ENCODE peak calls at places on chromosome 14, in eight cellular contexts. E, N, J, S, W, Q, B and P are unnamed samples.

GRCh38 chr14:33805593-33805992 is 145.3 kb downstream of the EGLN3 start:
- DNase-seq in E (no peak), N (no peak), J (no peak), S (no peak), W (no peak), Q (no peak), B (no peak), P (no peak)

GRCh38 chr14:69500736-69501135 is 16.2 kb downstream of the PLEKHD1 start:
- DNase-seq in E (no peak), N (no peak), J (no peak), S (no peak), W (no peak), Q (no peak), B (no peak), P (peak)

GRCh38 chr14:60565211-60565610 is 56.3 kb downstream of the SIX6 start:
- DNase-seq in E (no peak), N (no peak), J (no peak), S (no peak), W (peak), Q (no peak), B (no peak), P (no peak)

GRCh38 chr14:70646705-70647104 is 5.0 kb downstream of the TTC9 start:
- DNase-seq in E (no peak), N (peak), J (no peak), S (no peak), W (no peak), Q (no peak), B (no peak), P (no peak)

GRCh38 chr14:56294125-56294524 is 175.9 kb downstream of the PELI2 start:
- DNase-seq in E (no peak), N (peak), J (no peak), S (no peak), W (no peak), Q (no peak), B (no peak), P (no peak)

GRCh38 chr14:103737432-103738045 is 21.9 kb downstream of the ZFYVE21 start:
- DNase-seq in E (no peak), N (no peak), J (no peak), S (no peak), W (no peak), Q (no peak), B (no peak), P (peak)

GRCh38 chr14:54652188-54652889 is 85.4 kb downstream of the SAMD4A start:
- DNase-seq in E (peak), N (peak), J (no peak), S (no peak), W (peak), Q (peak), B (no peak), P (no peak)

GRCh38 chr14:60331201-60332045 is 82.4 kb downstream of the PPM1A start:
- DNase-seq in E (peak), N (peak), J (peak), S (peak), W (peak), Q (peak), B (peak), P (peak)

GRCh38 chr14:22179190-22179589 is 409.8 kb downstream of the DAD1 start:
- DNase-seq in E (no peak), N (no peak), J (no peak), S (no peak), W (no peak), Q (no peak), B (no peak), P (no peak)

GRCh38 chr14:77376380-77376770 is 519 bp downstream of the TMED8 start:
- DNase-seq in E (peak), N (peak), J (peak), S (no peak), W (peak), Q (peak), B (peak), P (peak)

GRCh38 chr14:33855672-33856071 is 95.2 kb downstream of the EGLN3 start:
- DNase-seq in E (no peak), N (peak), J (no peak), S (no peak), W (no peak), Q (no peak), B (no peak), P (no peak)

GRCh38 chr14:54087376-54087775 is 130.8 kb upstream of the BMP4 start:
- DNase-seq in E (no peak), N (no peak), J (no peak), S (no peak), W (no peak), Q (no peak), B (no peak), P (no peak)

GRCh38 chr14:89265229-89265628 is 151.8 kb downstream of the FOXN3 start:
- DNase-seq in E (no peak), N (no peak), J (no peak), S (no peak), W (no peak), Q (no peak), B (peak), P (no peak)

GRCh38 chr14:69055125-69055524 is 76.0 kb upstream of the ACTN1 start:
- DNase-seq in E (no peak), N (no peak), J (no peak), S (no peak), W (peak), Q (peak), B (no peak), P (no peak)

GRCh38 chr14:61603736-61604135 is 91.6 kb upstream of the HIF1A start:
- DNase-seq in E (no peak), N (no peak), J (no peak), S (no peak), W (no peak), Q (no peak), B (no peak), P (no peak)

GRCh38 chr14:87059060-87059827 is 933.7 kb downstream of the GALC start:
- DNase-seq in E (no peak), N (no peak), J (no peak), S (no peak), W (no peak), Q (no peak), B (no peak), P (no peak)

DNA sequence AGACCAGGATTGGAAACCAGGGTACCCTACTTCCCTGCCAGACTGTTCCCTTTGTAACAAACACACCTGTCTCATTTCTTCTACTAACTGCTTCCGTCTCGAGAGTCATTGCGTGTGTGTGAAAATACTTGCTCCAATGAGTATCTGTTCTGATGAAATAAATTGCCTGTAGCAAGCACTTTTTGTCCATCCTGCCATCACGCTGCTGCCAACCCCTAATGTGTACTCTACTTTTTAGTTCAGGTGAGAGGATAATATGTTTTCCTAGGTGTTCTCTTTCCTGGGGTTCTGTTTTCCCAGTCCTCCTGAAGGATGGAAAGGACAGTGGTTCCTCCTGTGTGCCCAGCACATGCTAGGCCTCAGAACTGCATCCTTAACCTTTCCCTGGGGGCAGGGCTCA is 1.0 kb downstream of the TUNAR start:
- DNase-seq in E (no peak), N (no peak), J (no peak), S (no peak), W (no peak), Q (no peak), B (no peak), P (no peak)
- H3K4me3 ChIP-seq in E (no peak), N (peak), J (peak), S (no peak), W (no peak), Q (no peak), B (no peak), P (no peak)

GRCh38 chr14:95523051-95523817 is 6.8 kb upstream of the SYNE3 start:
- DNase-seq in E (no peak), N (no peak), J (no peak), S (no peak), W (no peak), Q (no peak), B (peak), P (no peak)
- H3K4me3 ChIP-seq in E (no peak), N (no peak), J (no peak), S (no peak), W (no peak), Q (no peak), B (peak), P (no peak)

DNA sequence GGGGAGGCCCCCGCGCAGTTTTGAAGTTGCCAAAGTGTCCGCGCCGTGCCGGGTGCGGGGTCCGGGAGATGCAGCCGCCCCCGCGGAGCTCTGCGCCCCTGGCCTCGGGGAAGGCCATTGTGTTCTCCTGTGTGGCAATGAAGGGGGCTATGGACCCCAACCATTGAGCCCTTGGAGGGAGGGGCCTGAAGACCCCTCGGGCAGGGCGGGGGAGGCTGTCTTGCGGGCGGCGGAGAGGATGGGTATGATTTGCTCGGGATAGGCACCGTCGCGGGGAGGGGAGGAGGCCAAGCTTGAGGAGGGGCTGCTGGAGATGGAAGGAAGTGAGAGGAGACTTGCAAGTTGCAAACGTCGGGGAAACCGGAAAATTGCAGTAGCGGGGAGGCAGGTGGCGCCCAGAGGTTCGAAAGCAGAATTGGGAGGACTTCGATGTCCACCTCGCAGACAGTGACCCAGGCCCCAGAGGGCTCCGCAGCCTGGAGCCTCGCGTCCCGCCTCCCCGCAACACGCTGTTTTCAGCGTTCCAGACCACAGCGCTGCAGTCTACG is 25.4 kb downstream of the BCL11B start:
- DNase-seq in E (no peak), N (peak), J (no peak), S (no peak), W (no peak), Q (no peak), B (peak), P (peak)
- H3K4me3 ChIP-seq in E (no peak), N (peak), J (no peak), S (no peak), W (no peak), Q (no peak), B (peak), P (no peak)

GRCh38 chr14:100159865-100160533 is 554 bp upstream of the DEGS2 start:
- DNase-seq in E (no peak), N (peak), J (no peak), S (no peak), W (no peak), Q (no peak), B (no peak), P (no peak)
- H3K4me3 ChIP-seq in E (peak), N (peak), J (peak), S (peak), W (no peak), Q (no peak), B (peak), P (peak)

GRCh38 chr14:67940476-67940875 is 120.9 kb downstream of the RAD51B start:
- DNase-seq in E (no peak), N (no peak), J (no peak), S (no peak), W (peak), Q (no peak), B (no peak), P (no peak)
- H3K4me3 ChIP-seq in E (no peak), N (no peak), J (no peak), S (no peak), W (peak), Q (no peak), B (no peak), P (no peak)

GRCh38 chr14:92542766-92543554 is 29.4 kb downstream of the RIN3 start:
- DNase-seq in E (no peak), N (no peak), J (no peak), S (no peak), W (no peak), Q (no peak), B (no peak), P (no peak)

GRCh38 chr14:92546347-92547053 is 32.9 kb downstream of the RIN3 start:
- DNase-seq in E (no peak), N (no peak), J (no peak), S (no peak), W (peak), Q (peak), B (no peak), P (no peak)

GRCh38 chr14:92540472-92541048 is 27.0 kb downstream of the RIN3 start:
- DNase-seq in E (peak), N (peak), J (no peak), S (no peak), W (peak), Q (peak), B (no peak), P (no peak)

GRCh38 chr14:92539875-92540274 is 26.3 kb downstream of the RIN3 start:
- DNase-seq in E (no peak), N (no peak), J (no peak), S (no peak), W (no peak), Q (peak), B (no peak), P (peak)

DNA sequence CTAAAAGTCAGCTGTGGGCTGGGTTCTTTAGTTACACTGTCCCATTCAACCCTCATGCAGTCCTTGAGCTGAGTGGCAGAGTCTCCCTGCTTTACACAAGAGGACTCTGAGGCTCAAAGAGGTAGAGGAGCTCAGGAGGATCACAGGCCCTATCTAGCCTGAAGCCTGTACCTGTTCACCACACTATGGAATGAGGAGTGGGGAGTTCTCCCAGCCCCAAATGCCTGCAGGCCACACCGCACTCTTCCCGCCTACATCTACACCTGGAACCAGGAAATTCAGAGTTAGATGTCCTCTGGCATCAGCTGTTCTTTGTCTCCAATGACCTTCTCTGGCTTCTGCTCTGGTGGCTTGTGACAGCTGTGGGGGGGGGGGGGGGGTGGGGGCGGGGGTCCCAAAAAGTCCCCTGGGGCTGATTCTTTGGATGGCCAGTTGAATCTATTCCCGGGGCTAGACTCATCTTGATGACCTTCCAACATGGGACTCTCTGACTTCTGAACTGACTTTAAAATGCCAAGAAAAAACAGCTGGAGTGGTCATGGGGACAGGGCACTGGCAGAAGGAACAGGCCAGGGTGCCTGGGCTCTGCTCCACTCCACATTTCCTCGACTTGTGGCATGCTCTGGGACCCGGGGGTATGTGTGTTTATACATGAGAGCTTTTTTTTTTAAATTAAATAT is 30.6 kb downstream of the RIN3 start:
- DNase-seq in E (no peak), N (no peak), J (no peak), S (no peak), W (no peak), Q (no peak), B (no peak), P (no peak)
- H3K4me3 ChIP-seq in E (no peak), N (no peak), J (no peak), S (no peak), W (no peak), Q (no peak), B (no peak), P (no peak)

DNA sequence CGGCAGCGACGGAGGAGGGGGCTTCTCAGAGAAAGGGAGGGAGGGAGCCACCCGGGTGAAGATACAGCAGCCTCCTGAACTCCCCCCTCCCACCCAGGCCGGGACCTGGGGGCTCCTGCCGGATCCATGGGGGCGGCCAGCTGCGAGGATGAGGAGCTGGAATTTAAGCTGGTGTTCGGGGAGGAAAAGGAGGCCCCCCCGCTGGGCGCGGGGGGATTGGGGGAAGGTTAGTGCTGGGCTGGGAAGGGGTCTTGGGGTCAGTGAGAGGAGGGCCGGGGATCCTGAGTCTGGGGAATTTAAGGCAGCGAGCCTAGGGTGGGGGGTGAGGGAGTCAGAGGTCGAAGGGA is 204 bp downstream of the NFATC4 start:
- DNase-seq in E (no peak), N (peak), J (no peak), S (peak), W (no peak), Q (peak), B (no peak), P (no peak)
- H3K4me3 ChIP-seq in E (peak), N (peak), J (peak), S (peak), W (peak), Q (peak), B (peak), P (peak)

DNA sequence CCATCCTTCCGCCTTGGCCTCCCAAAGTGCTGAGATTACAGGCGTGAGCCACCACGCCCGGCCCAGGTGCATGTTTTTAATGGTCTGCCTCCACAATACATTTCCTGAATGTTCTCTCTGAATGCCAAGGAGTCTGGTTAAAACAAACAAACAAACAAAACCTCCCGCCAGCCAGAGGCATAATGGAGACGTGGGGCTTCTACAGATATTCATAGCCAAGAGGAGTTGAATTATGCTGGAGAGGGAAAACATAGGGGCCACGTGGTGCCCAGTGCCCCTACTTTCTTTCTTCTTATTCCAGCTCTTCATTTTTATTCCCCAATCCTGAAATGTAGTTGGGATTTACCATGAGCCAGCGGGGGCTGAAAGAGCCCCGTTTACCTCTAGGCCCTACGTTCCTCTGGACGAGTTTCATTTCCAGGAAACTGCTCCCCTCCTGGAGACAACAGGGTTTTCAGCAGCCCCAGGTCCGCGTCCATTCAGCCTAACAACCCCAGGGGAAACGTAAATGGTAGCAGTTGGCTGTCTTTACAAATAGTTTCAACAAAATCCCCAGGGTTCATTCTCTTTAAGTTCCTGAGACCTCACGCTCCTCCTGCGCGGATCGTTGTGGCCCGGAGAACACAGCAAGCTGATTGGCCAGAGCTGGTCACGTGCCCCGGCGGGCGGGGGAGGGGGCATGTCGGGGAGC is 108.5 kb upstream of the ESRRB start:
- DNase-seq in E (peak), N (peak), J (no peak), S (no peak), W (peak), Q (peak), B (no peak), P (no peak)
- H3K4me3 ChIP-seq in E (peak), N (peak), J (no peak), S (no peak), W (peak), Q (peak), B (no peak), P (peak)

DNA sequence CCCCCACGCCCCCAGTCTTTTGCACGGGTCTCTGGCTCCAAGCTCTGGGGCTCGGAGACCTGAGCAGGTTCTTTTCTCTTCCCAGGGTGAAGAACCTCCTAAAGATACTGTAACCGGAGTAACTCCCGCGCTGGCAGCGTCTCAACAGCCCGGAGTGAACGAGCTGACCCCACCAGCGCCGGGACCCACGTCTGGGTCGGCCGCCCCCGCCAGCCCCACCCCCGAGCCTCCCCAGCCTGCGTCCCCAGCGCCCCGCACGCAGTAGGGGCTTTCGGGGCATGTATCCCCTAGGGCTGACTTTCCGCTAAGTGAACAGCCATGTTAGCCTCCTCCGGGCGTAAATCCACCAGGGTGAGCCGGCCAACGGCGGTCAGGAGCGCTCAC is 834 bp downstream of the SLC35F4 start:
- DNase-seq in E (no peak), N (no peak), J (no peak), S (no peak), W (no peak), Q (no peak), B (no peak), P (no peak)
- H3K4me3 ChIP-seq in E (no peak), N (peak), J (peak), S (no peak), W (no peak), Q (no peak), B (no peak), P (no peak)